ENCODE peak calls at places on chromosomes 16 and 17, in four cellular contexts. One of them, this sample, is unnamed.
A peak's percentile ranks its signal among the peaks of the same experiment; 100 is the strongest.

GRCh38 chr17:29066053-29066452 is 23.1 kb downstream of the PIPOX start:
- DNase-seq in neural progenitor cell: no peak
- DNase-seq in PC-3: no peak
- DNase-seq in GM23338: no peak
- DNase-seq in this sample: no peak

GRCh38 chr16:53282975-53283946 is 151.0 kb upstream of the RBL2 start:
- DNase-seq in neural progenitor cell: peak; percentile 54
- DNase-seq in PC-3: peak; percentile 66
- DNase-seq in GM23338: peak; percentile 75
- DNase-seq in this sample: peak; percentile 47

GRCh38 chr16:10664720-10665126 is 30.0 kb downstream of the TEKT5 start:
- DNase-seq in neural progenitor cell: no peak
- DNase-seq in PC-3: no peak
- DNase-seq in GM23338: no peak
- DNase-seq in this sample: no peak

GRCh38 chr17:54935487-54935886 is 33.0 kb downstream of the COX11 start:
- DNase-seq in neural progenitor cell: no peak
- DNase-seq in PC-3: no peak
- DNase-seq in GM23338: no peak
- DNase-seq in this sample: no peak

GRCh38 chr16:89138513-89138795 is 33.1 kb upstream of the CDH15 start:
- DNase-seq in neural progenitor cell: no peak
- DNase-seq in PC-3: no peak
- DNase-seq in GM23338: no peak
- DNase-seq in this sample: no peak

GRCh38 chr17:17320188-17320910 is 17.2 kb downstream of the NT5M start:
- DNase-seq in neural progenitor cell: no peak
- DNase-seq in PC-3: no peak
- DNase-seq in GM23338: no peak
- DNase-seq in this sample: no peak

GRCh38 chr16:67086829-67087228 is 22.9 kb upstream of the PHAF1 start:
- DNase-seq in neural progenitor cell: no peak
- DNase-seq in PC-3: no peak
- DNase-seq in GM23338: no peak
- DNase-seq in this sample: no peak

GRCh38 chr16:69273009-69273408 is 38.1 kb upstream of the VPS4A start:
- DNase-seq in neural progenitor cell: no peak
- DNase-seq in PC-3: no peak
- DNase-seq in GM23338: no peak
- DNase-seq in this sample: no peak

GRCh38 chr17:18187816-18188761 is 4.5 kb downstream of the ALKBH5 start:
- DNase-seq in neural progenitor cell: no peak
- DNase-seq in PC-3: peak; percentile 35
- DNase-seq in GM23338: no peak
- DNase-seq in this sample: no peak

GRCh38 chr17:2485543-2485942 is 26.1 kb downstream of the METTL16 start:
- DNase-seq in neural progenitor cell: no peak
- DNase-seq in PC-3: peak; percentile 45
- DNase-seq in GM23338: no peak
- DNase-seq in this sample: no peak
- TF ChIP-seq EZH2phosphoT487 in neural progenitor cell: no peak
- TF ChIP-seq EZH2phosphoT487 in PC-3: no peak
- TF ChIP-seq EZH2phosphoT487 in GM23338: no peak
- TF ChIP-seq EZH2phosphoT487 in this sample: no peak

DNA sequence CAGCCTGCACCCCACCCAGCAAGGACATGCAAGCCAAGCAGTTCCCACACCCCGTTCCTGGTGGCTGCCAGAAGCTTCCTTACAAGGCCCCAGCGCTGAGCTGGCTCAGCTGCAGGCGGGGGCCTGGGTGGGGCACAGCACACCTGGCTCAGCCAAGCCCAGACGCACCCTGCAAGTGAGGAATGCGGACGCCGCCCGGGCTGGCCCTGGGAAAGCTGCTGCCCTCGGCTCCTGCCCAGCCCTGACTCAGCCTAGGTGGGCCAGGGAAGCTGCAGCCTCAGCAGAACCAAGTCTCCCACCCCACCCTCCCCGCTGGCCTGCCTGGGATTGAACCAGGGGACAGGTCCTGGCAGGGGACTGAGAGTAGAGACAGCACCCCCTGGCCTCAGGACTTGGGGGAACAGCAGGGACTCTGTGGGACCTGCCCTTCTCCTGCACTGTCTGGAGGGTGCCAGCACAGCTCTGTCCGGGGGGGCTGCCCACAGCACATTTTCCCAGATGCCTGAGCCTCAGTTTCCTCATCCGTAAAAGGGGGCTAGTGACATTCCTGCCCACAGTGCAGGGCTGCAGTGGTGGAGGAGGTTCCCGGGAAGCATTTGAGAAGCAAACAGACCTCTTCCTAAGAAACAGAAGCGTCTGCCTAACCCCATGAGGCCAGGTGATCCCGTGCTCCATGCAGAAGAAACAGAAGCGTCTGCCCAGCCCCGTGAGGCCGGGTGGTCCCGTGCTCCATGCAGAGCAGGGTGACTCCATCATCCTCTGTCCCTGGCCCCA is 29.9 kb upstream of the KRT17 start:
- DNase-seq in neural progenitor cell: no peak
- DNase-seq in PC-3: peak; percentile 90
- DNase-seq in GM23338: peak; percentile 45
- DNase-seq in this sample: no peak
- TF ChIP-seq EZH2phosphoT487 in neural progenitor cell: no peak
- TF ChIP-seq EZH2phosphoT487 in PC-3: no peak
- TF ChIP-seq EZH2phosphoT487 in GM23338: no peak
- TF ChIP-seq EZH2phosphoT487 in this sample: no peak

GRCh38 chr16:52066951-52067350 is 480.0 kb downstream of the TOX3 start:
- DNase-seq in neural progenitor cell: no peak
- DNase-seq in PC-3: no peak
- DNase-seq in GM23338: no peak
- DNase-seq in this sample: no peak

GRCh38 chr16:52069866-52070265 is 477.1 kb downstream of the TOX3 start:
- DNase-seq in neural progenitor cell: peak; percentile 59
- DNase-seq in PC-3: peak; percentile 2
- DNase-seq in GM23338: peak; percentile 80
- DNase-seq in this sample: no peak

GRCh38 chr16:52070341-52071057 is 476.4 kb downstream of the TOX3 start:
- DNase-seq in neural progenitor cell: no peak
- DNase-seq in PC-3: no peak
- DNase-seq in GM23338: no peak
- DNase-seq in this sample: no peak

GRCh38 chr16:52071101-52071500 is 475.8 kb downstream of the TOX3 start:
- DNase-seq in neural progenitor cell: no peak
- DNase-seq in PC-3: no peak
- DNase-seq in GM23338: no peak
- DNase-seq in this sample: no peak

DNA sequence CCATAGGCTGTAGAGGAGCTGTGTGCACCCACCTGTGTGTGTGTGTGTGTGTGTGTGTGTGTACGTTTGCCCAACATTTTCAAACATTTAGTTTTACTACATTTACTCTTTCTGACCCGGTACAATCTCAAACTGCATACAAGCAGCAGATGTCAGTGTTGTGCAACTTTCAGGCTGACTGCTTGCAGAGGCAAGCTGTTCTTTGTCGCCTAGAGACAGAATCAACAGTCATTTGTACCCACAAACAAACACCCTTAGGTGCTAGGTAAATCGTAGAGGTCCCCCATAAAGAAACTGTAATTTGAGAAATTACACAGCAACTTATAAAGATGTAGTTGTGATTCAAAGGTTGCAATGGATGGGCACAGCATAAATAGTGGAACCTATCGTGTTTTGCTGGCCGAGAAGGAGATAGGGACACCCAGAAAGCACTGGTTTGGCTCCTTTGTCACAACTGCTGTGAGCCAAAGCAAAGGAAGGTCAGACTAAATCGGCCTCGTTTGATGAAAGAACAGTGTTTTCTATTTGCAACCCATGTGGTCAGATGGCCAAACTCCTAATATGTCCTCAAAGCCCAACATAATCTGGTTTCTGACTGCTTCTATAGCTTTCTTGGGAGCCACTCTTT is 478.4 kb downstream of the TOX3 start:
- DNase-seq in neural progenitor cell: peak; percentile 72
- DNase-seq in PC-3: peak; percentile 5
- DNase-seq in GM23338: peak; percentile 73
- DNase-seq in this sample: no peak
- TF ChIP-seq EZH2phosphoT487 in neural progenitor cell: no peak
- TF ChIP-seq EZH2phosphoT487 in PC-3: no peak
- TF ChIP-seq EZH2phosphoT487 in GM23338: no peak
- TF ChIP-seq EZH2phosphoT487 in this sample: no peak

DNA sequence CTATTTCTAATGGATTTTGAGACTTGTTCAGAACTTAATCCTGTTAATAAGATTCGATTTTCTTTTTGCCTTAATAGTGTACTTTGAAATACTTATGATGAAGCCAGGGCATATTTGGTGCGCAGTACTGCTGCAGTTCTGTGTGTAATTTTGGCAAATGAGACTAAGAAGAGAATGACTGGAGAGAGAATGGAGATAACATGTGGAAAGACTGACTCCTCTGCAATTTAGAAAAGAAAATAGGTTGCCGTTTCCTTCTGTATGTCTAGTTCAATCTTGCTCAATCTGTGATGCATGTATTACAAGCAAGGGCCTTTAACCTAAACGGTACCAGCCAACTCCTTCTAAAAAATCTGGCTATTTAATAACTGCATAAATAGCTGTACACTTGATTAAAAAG is 285.1 kb upstream of the CDH11 start:
- DNase-seq in neural progenitor cell: no peak
- DNase-seq in PC-3: no peak
- DNase-seq in GM23338: no peak
- DNase-seq in this sample: no peak
- TF ChIP-seq EZH2phosphoT487 in neural progenitor cell: no peak
- TF ChIP-seq EZH2phosphoT487 in PC-3: no peak
- TF ChIP-seq EZH2phosphoT487 in GM23338: no peak
- TF ChIP-seq EZH2phosphoT487 in this sample: no peak

GRCh38 chr17:694239-694638 is 20.4 kb downstream of the VPS53 start:
- DNase-seq in neural progenitor cell: no peak
- DNase-seq in PC-3: peak; percentile 95
- DNase-seq in GM23338: no peak
- DNase-seq in this sample: no peak
- TF ChIP-seq EZH2phosphoT487 in neural progenitor cell: no peak
- TF ChIP-seq EZH2phosphoT487 in PC-3: no peak
- TF ChIP-seq EZH2phosphoT487 in GM23338: no peak
- TF ChIP-seq EZH2phosphoT487 in this sample: no peak

DNA sequence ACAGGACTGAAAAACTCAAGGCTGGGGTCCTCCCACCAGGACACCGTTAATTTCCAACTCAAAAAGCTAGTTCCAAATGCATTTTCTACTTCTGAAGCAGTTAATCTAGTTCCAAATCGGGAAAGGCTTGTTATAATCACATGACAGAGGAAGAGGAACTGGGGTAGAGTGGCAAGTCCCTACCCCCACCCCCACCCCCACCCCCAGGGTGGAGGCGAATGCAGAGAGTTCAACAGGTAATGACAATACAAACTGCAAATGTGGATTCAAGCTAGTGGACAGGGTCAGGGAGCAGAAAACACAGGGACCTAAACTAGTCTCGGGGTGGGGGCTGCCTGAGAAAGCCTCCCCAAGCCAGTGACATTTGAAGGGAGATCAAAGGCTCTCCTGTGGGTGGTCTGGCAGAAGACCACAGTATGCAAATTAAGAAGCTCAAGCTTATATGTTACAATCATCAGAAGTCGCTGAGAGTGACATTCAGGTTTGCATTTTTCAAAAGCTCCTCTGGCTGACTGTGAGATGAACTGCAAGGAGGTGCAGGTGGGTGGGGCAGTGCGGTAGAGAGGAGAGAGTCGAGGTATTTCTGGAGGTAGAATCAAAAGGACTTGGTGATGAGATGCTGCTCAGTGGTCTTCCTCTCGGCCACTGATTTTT is 56.4 kb upstream of the SLC25A19 start:
- DNase-seq in neural progenitor cell: peak; percentile 26
- DNase-seq in PC-3: no peak
- DNase-seq in GM23338: peak; percentile 71
- DNase-seq in this sample: peak; percentile 98
- TF ChIP-seq EZH2phosphoT487 in neural progenitor cell: no peak
- TF ChIP-seq EZH2phosphoT487 in PC-3: no peak
- TF ChIP-seq EZH2phosphoT487 in GM23338: no peak
- TF ChIP-seq EZH2phosphoT487 in this sample: no peak

This sample was measured in OCI-LY7.